ENCODE peak calls at places on chromosomes 2 and 18, in four cellular contexts. K is WTC11, D is H1, I is SK-N-SH. X is an unnamed sample.

GRCh38 chr2:58701688-58702301 is 460.7 kb upstream of the FANCL start:
- DNase-seq in D (no peak), K (no peak), I (no peak), X (no peak)

GRCh38 chr2:53450885-53451284 is 316.7 kb upstream of the CHAC2 start:
- DNase-seq in D (no peak), I (no peak), K (no peak), X (no peak)

GRCh38 chr2:240459401-240460242 is 24.2 kb downstream of the GPC1 start:
- DNase-seq in K (peak; percentile 16), D (no peak), I (no peak), X (no peak)

GRCh38 chr18:37452015-37452414 is 113.6 kb downstream of the CELF4 start:
- DNase-seq in I (no peak), D (no peak), K (no peak), X (no peak)

GRCh38 chr2:8927510-8928456 is 75.7 kb downstream of the MBOAT2 start:
- DNase-seq in K (no peak), I (no peak), D (no peak), X (peak; percentile 83)

GRCh38 chr2:15642334-15643208 is 50.9 kb downstream of the DDX1 start:
- DNase-seq in I (no peak), D (no peak), K (no peak), X (no peak)

GRCh38 chr2:13662055-13662454 is 945.3 kb downstream of the TRIB2 start:
- DNase-seq in K (no peak), D (no peak), I (no peak), X (no peak)

GRCh38 chr2:55862269-55862668 is 61.3 kb downstream of the EFEMP1 start:
- DNase-seq in D (no peak), I (no peak), K (no peak), X (no peak)

GRCh38 chr18:35696307-35696706 is 114.8 kb downstream of the GALNT1 start:
- DNase-seq in K (no peak), I (no peak), D (no peak), X (no peak)

GRCh38 chr2:8058652-8059051 is 623.2 kb upstream of the ID2 start:
- DNase-seq in D (no peak), I (no peak), K (no peak), X (no peak)

GRCh38 chr2:219483451-219484342 is 15.0 kb upstream of the GMPPA start:
- DNase-seq in D (peak; percentile 72), K (no peak), I (no peak), X (no peak)

GRCh38 chr2:201127570-201127969 is 11.6 kb downstream of the CFLAR start:
- DNase-seq in D (no peak), I (no peak), K (no peak), X (peak; percentile 38)

GRCh38 chr18:45774065-45774521 is 50.1 kb downstream of the SLC14A1 start:
- DNase-seq in I (no peak), K (no peak), D (no peak), X (no peak)
- TF ChIP-seq TEAD4 in I (no peak), K (no peak), D (no peak), X (no peak)

DNA sequence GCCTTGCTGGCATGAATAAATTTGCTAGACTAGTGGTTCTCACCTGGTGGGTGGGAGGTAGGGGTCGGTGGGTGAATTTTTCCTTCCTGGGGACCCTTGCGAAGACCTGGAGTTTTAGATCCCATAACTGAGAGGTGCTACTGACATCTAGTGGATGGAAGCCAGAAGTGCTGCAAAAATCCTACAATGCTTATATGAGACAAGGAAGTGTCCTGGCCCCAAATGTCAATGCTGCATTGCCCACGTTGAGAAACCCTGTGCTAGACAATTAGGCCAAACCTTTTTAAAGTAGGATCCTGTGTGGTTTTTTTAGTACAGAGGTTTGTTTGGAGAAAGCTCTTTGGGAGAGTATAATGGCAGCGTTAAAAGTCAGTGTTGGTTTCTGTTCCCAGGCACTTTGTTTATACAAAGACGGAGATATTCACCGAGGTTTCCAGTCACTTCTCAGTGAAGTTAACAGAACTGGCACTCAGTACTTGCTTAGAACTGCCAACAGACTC is 9.6 kb downstream of the SERPINB8 start:
- DNase-seq in D (peak; percentile 61), K (peak; percentile 55), I (peak; percentile 64), X (peak; percentile 30)
- TF ChIP-seq TEAD4 in D (peak; percentile 92), K (no peak), I (no peak), X (no peak)

GRCh38 chr2:96241901-96242611 is 23.7 kb downstream of the TMEM127 start:
- DNase-seq in K (no peak), D (no peak), I (no peak), X (no peak)
- TF ChIP-seq TEAD4 in K (no peak), D (no peak), I (no peak), X (no peak)

GRCh38 chr18:76846217-76846616 is 23.9 kb downstream of the ZNF236 start:
- DNase-seq in D (no peak), I (no peak), K (no peak), X (no peak)

GRCh38 chr18:76850112-76850511 is 27.8 kb downstream of the ZNF236 start:
- DNase-seq in I (no peak), K (no peak), D (no peak), X (no peak)

GRCh38 chr18:76844742-76845477 is 22.6 kb downstream of the ZNF236 start:
- DNase-seq in K (no peak), D (no peak), I (no peak), X (no peak)

GRCh38 chr18:76844144-76844543 is 21.8 kb downstream of the ZNF236 start:
- DNase-seq in I (no peak), D (no peak), K (no peak), X (no peak)

DNA sequence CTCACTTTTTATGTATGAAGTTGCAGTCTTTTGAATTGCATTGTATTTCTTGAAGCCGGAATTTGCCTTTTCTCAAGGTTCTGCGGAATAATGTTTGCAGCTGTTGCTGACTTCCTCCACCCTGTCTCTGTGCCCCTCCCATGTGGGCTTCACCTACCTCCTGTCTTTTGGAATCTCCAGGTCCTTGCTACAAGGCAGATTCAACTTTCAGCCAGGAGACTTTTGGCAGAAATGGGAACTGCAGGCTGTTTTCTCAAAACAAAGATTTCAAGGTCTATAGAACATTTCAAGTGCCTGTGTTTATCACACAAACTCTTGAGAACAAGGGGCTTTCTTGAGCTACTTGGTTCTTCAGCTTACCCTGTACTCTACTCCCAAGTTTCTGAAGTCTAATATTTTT is 25.6 kb downstream of the ZNF236 start:
- DNase-seq in K (peak; percentile 38), D (no peak), I (no peak), X (no peak)
- TF ChIP-seq TEAD4 in K (no peak), D (no peak), I (no peak), X (no peak)

DNA sequence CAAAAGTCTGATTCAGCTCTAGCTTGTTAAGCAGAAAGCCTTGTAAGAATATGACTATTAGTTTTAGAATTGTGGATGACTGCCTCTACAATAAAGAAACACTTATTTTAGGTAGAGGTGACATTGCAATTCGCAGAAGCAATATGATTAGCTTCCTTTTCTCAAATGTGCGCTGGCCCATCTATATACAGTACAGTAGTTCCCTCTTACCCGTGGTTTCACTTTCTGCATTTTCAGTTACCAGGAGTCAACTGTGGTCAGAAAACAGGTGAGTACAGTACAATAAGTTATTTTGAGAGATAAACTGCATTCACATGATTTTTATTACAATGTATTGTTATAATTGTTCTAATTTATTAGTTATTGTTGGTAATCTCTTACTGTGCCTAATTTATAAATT is 405.1 kb downstream of the GPD2 start:
- DNase-seq in K (no peak), I (no peak), D (no peak), X (no peak)
- TF ChIP-seq TEAD4 in K (no peak), I (no peak), D (no peak), X (no peak)

GRCh38 chr2:142974288-142975024 is 97.0 kb downstream of the KYNU start:
- DNase-seq in D (no peak), K (no peak), I (no peak), X (no peak)
- TF ChIP-seq TEAD4 in D (no peak), K (no peak), I (no peak), X (no peak)

DNA sequence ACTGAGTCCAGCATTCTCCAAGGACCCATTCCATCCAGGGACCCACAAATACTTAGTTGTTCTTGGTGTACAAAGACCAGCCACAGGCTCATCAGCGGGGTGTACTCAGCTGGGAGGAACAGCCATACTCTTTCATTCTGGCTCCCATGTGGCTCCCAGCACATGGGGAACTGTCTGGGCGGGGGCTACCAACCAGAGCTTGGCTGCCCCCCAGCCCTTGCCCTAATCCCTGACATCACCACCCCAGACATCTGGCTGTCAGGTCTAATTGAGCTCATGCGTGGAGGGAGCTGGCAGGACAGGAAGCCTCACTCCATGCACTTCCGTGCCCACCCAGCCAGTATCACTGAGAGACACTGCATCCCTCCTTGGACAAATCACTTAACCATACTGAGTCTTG is 283.6 kb downstream of the DYSF start:
- DNase-seq in K (no peak), I (peak; percentile 33), D (no peak), X (no peak)
- TF ChIP-seq TEAD4 in K (no peak), I (no peak), D (no peak), X (no peak)

GRCh38 chr2:38090928-38091327 is 15.0 kb upstream of the CYP1B1 start:
- DNase-seq in K (no peak), D (no peak), I (no peak), X (no peak)

GRCh38 chr2:38091757-38092156 is 15.8 kb upstream of the CYP1B1 start:
- DNase-seq in I (no peak), D (no peak), K (no peak), X (no peak)

GRCh38 chr2:38093503-38093902 is 17.6 kb upstream of the CYP1B1 start:
- DNase-seq in K (no peak), D (no peak), I (no peak), X (no peak)

GRCh38 chr2:38095079-38095478 is 19.1 kb upstream of the CYP1B1 start:
- DNase-seq in I (no peak), K (no peak), D (no peak), X (no peak)

GRCh38 chr2:38092196-38092902 is 16.4 kb upstream of the CYP1B1 start:
- DNase-seq in K (no peak), I (peak; percentile 31), D (no peak), X (no peak)
- TF ChIP-seq TEAD4 in K (no peak), I (no peak), D (no peak), X (no peak)

GRCh38 chr2:4020153-4020552 is 316.8 kb downstream of the DCDC2C start:
- DNase-seq in K (no peak), D (no peak), I (no peak), X (no peak)

GRCh38 chr2:4020649-4021048 is 317.3 kb downstream of the DCDC2C start:
- DNase-seq in I (no peak), K (no peak), D (no peak), X (no peak)

GRCh38 chr2:4018535-4018934 is 315.2 kb downstream of the DCDC2C start:
- DNase-seq in D (no peak), I (no peak), K (no peak), X (no peak)
- TF ChIP-seq TEAD4 in D (no peak), I (no peak), K (no peak), X (no peak)

X was measured in K562.